ENCODE peak calls at places on chromosomes 11 and 22, in seven cellular contexts. V, R, P, X, M, B and T are unnamed samples.
A peak's percentile ranks its signal among the peaks of the same experiment; 100 is the strongest.

GRCh38 chr11:8652140-8652539 is 30.3 kb downstream of the TRIM66 start:
- DNase-seq in V (peak; percentile 73), X (peak; percentile 94), M (no peak), R (peak; percentile 90), B (no peak), P (peak; percentile 26), T (peak; percentile 84)

GRCh38 chr11:74005721-74006517 is 3.0 kb downstream of the UCP3 start:
- DNase-seq in B (no peak), X (no peak), R (no peak), M (no peak), V (no peak), P (no peak), T (no peak)

GRCh38 chr11:6612816-6613136 is 760 bp upstream of the TAF10 start:
- DNase-seq in M (no peak), R (no peak), X (no peak), V (no peak), P (no peak), B (no peak), T (no peak)

GRCh38 chr11:106091480-106092123 is 14.1 kb downstream of the AASDHPPT start:
- DNase-seq in M (no peak), R (peak; percentile 49), V (no peak), B (no peak), X (peak; percentile 87), P (peak; percentile 68), T (peak; percentile 54)

GRCh38 chr11:31809857-31810778 is 1.0 kb downstream of the PAX6 start:
- DNase-seq in M (no peak), V (peak; percentile 80), R (no peak), X (peak; percentile 49), P (peak; percentile 62), B (no peak), T (peak; percentile 34)

GRCh38 chr11:11608783-11609232 is 13.0 kb downstream of the GALNT18 start:
- DNase-seq in P (no peak), V (peak; percentile 41), B (peak; percentile 20), R (peak; percentile 47), X (peak; percentile 51), M (no peak), T (peak; percentile 21)

GRCh38 chr11:65127473-65128181 is 5.5 kb downstream of the MRPL49 start:
- DNase-seq in M (no peak), X (no peak), B (no peak), P (no peak), R (no peak), V (no peak), T (no peak)

GRCh38 chr11:104333977-104334376 is 170.0 kb upstream of the PDGFD start:
- DNase-seq in M (no peak), X (peak; percentile 4), R (peak; percentile 4), B (no peak), P (peak; percentile 16), V (no peak), T (no peak)

GRCh38 chr22:24996420-24996952 is 44.0 kb downstream of the KIAA1671 start:
- DNase-seq in R (peak; percentile 58), M (no peak), V (peak; percentile 30), B (peak; percentile 79), X (peak; percentile 42), P (no peak), T (peak; percentile 14)

GRCh38 chr22:48253136-48253535 is 1490.7 kb downstream of the TBC1D22A start:
- DNase-seq in B (no peak), M (no peak), V (no peak), R (no peak), X (no peak), P (no peak), T (no peak)

GRCh38 chr11:103548838-103549237 is 439.6 kb downstream of the DYNC2H1 start:
- DNase-seq in M (no peak), B (no peak), R (no peak), V (no peak), X (no peak), P (no peak), T (no peak)

GRCh38 chr11:67551127-67551526 is 27.9 kb upstream of the CABP2 start:
- DNase-seq in V (no peak), B (no peak), P (no peak), M (no peak), X (no peak), R (no peak), T (no peak)